ENCODE peak calls at places on chromosomes 4 and X, in ten cellular contexts. Z, T, P, C, A, Q, S, L, J and N are unnamed samples.

GRCh38 chr4:165138843-165139242 is 26.2 kb upstream of the TMEM192 start:
- DNase-seq in P (no peak), T (no peak), Q (no peak), J (no peak), L (no peak), S (peak; percentile 24), C (no peak), Z (no peak), A (no peak), N (no peak)

GRCh38 chr4:170109586-170110289 is 20.0 kb upstream of the AADAT start:
- DNase-seq in A (no peak), L (peak; percentile 40), P (no peak), J (no peak), Q (no peak), C (no peak), Z (peak; percentile 53), S (no peak), T (no peak), N (peak; percentile 30)

GRCh38 chr4:170675568-170676262 is 586.0 kb upstream of the AADAT start:
- DNase-seq in P (peak; percentile 2), L (peak; percentile 32), A (no peak), T (peak; percentile 41), S (no peak), Q (no peak), C (peak; percentile 57), Z (no peak), J (no peak), N (peak; percentile 45)

GRCh38 chrX:119503484-119503861 is 35.2 kb downstream of the SLC25A5 start:
- DNase-seq in Q (no peak), S (no peak), C (no peak), T (peak; percentile 88), Z (peak; percentile 78), A (peak; percentile 72), P (peak; percentile 81), J (peak; percentile 65), L (peak; percentile 81), N (peak; percentile 86)

GRCh38 chrX:132266583-132267355 is 47.5 kb upstream of the RAP2C start:
- DNase-seq in L (peak; percentile 52), J (no peak), Z (peak; percentile 16), Q (peak; percentile 3), T (peak; percentile 7), S (no peak), A (no peak), P (peak; percentile 61), C (no peak), N (peak; percentile 36)

GRCh38 chr4:16607241-16607640 is 291.2 kb downstream of the LDB2 start:
- DNase-seq in C (no peak), L (no peak), P (no peak), A (no peak), S (no peak), Z (no peak), Q (no peak), T (no peak), J (no peak), N (no peak)

GRCh38 chrX:78886550-78886949 is 58.6 kb upstream of the P2RY10 start:
- DNase-seq in T (peak; percentile 5), Z (peak; percentile 1), P (no peak), S (no peak), L (no peak), A (no peak), J (no peak), C (peak; percentile 38), Q (peak; percentile 1), N (peak; percentile 25)

GRCh38 chrX:112512509-112512908 is 167.2 kb downstream of the LHFPL1 start:
- DNase-seq in Q (no peak), A (no peak), Z (no peak), L (no peak), S (no peak), T (no peak), J (no peak), P (peak; percentile 4), C (no peak), N (no peak)

GRCh38 chr4:98283219-98284199 is 22.3 kb downstream of the RAP1GDS1 start:
- DNase-seq in P (peak; percentile 55), T (peak; percentile 18), J (no peak), L (peak; percentile 23), Z (peak; percentile 4), C (no peak), Q (no peak), S (no peak), A (no peak), N (no peak)

GRCh38 chr4:175443547-175443946 is 368.5 kb downstream of the GPM6A start:
- DNase-seq in C (no peak), T (no peak), J (no peak), A (no peak), Q (no peak), P (no peak), Z (no peak), L (no peak), S (no peak), N (peak; percentile 29)

GRCh38 chrX:110509778-110510510 is 151.3 kb downstream of the RTL9 start:
- DNase-seq in J (no peak), L (peak; percentile 14), C (no peak), Q (no peak), Z (no peak), T (no peak), A (no peak), P (no peak), S (no peak), N (peak; percentile 6)

GRCh38 chr4:93646225-93646930 is 182.2 kb upstream of the ATOH1 start:
- DNase-seq in Z (no peak), C (no peak), T (no peak), P (peak; percentile 19), J (no peak), L (no peak), Q (no peak), S (no peak), A (no peak), N (no peak)

GRCh38 chr4:153146031-153146430 is 58.2 kb upstream of the TRIM2 start:
- DNase-seq in Z (no peak), C (no peak), Q (no peak), J (no peak), T (no peak), L (peak; percentile 18), S (no peak), P (no peak), A (no peak), N (no peak)

GRCh38 chr4:78667764-78668163 is 108.4 kb upstream of the BMP2K start:
- DNase-seq in A (no peak), S (no peak), P (no peak), Z (no peak), J (no peak), T (no peak), C (peak; percentile 59), L (no peak), Q (no peak), N (no peak)

GRCh38 chr4:182555997-182556418 is 312.8 kb downstream of the TENM3 start:
- DNase-seq in C (no peak), Z (peak; percentile 25), A (no peak), T (peak; percentile 78), P (peak; percentile 91), S (no peak), L (peak; percentile 90), J (no peak), Q (no peak), N (peak; percentile 92)

GRCh38 chr4:170014359-170015008 is 11.7 kb downstream of the MFAP3L start:
- DNase-seq in L (peak; percentile 88), T (peak; percentile 80), Q (no peak), J (no peak), C (no peak), S (peak; percentile 42), P (no peak), Z (no peak), A (no peak), N (no peak)

GRCh38 chrX:55907968-55908607 is 190.5 kb downstream of the RRAGB start:
- DNase-seq in P (no peak), T (peak; percentile 37), Z (no peak), S (peak; percentile 89), A (peak; percentile 18), L (no peak), J (peak; percentile 69), C (peak; percentile 79), Q (peak; percentile 78), N (peak; percentile 12)

GRCh38 chrX:1045680-1046314 is 166.7 kb downstream of the CRLF2 start:
- DNase-seq in P (no peak), L (no peak), C (no peak), Q (no peak), S (no peak), A (no peak), J (no peak), Z (no peak), T (no peak), N (no peak)

GRCh38 chr4:128853741-128854140 is 44.2 kb downstream of the JADE1 start:
- DNase-seq in Z (no peak), A (no peak), L (peak; percentile 81), Q (no peak), P (peak; percentile 69), C (no peak), S (no peak), T (peak; percentile 61), J (no peak), N (peak; percentile 56)

GRCh38 chr4:82419451-82419850 is 10.8 kb downstream of the HNRNPDL start:
- DNase-seq in A (no peak), J (no peak), S (no peak), L (no peak), C (no peak), T (no peak), P (no peak), Q (no peak), Z (no peak), N (no peak)

GRCh38 chr4:126957555-126958440 is 675.0 kb upstream of the INTU start:
- DNase-seq in A (no peak), T (peak; percentile 41), C (no peak), S (no peak), P (peak; percentile 52), Z (peak; percentile 35), Q (no peak), J (no peak), L (no peak), N (peak; percentile 68)
- TF ChIP-seq CTCF in A (no peak), T (no peak), C (no peak), S (no peak), P (peak; percentile 48), Z (peak; percentile 18), Q (no peak), J (no peak), L (no peak), N (peak; percentile 35)

GRCh38 chrX:12777670-12778069 is 13.5 kb upstream of the PRPS2 start:
- DNase-seq in Z (no peak), T (no peak), S (no peak), L (no peak), J (no peak), P (no peak), Q (no peak), A (no peak), C (no peak), N (no peak)

GRCh38 chrX:12779534-12779933 is 11.7 kb upstream of the PRPS2 start:
- DNase-seq in A (no peak), S (no peak), Q (no peak), C (no peak), J (no peak), L (peak; percentile 6), P (no peak), Z (no peak), T (no peak), N (no peak)
- H3K4me3 ChIP-seq in A (no peak overlapping the region), S (no peak overlapping the region), Q (no peak overlapping the region), C (no peak overlapping the region), J (no peak overlapping the region), L (no peak overlapping the region), P (no peak overlapping the region), Z (no peak overlapping the region), T (no peak overlapping the region), N (no peak overlapping the region)

GRCh38 chr4:1249148-1249730 is 309 bp upstream of the CTBP1 start:
- DNase-seq in J (peak; percentile 92), Z (peak; percentile 91), P (peak; percentile 86), L (peak; percentile 76), Q (peak; percentile 92), T (peak; percentile 85), C (peak; percentile 94), S (peak; percentile 93), A (peak; percentile 93), N (peak; percentile 90)
- TF ChIP-seq CTCF in J (no peak), Z (no peak), P (no peak), L (no peak), Q (no peak), T (no peak), C (no peak), S (no peak), A (no peak), N (no peak)

GRCh38 chr4:1172228-1172851 is at the start of gene SPON2:
- DNase-seq in A (peak; percentile 74), T (peak; percentile 26), Z (peak; percentile 66), Q (no peak), J (no peak), C (no peak), S (peak; percentile 88), L (no peak), P (peak; percentile 27), N (peak; percentile 81)
- H3K4me3 ChIP-seq in A (peak within 1 kb of the TSS; percentile 72), T (peak within 1 kb of the TSS; percentile 40), Z (peak within 1 kb of the TSS; percentile 65), Q (no peak within 1 kb of the TSS), J (peak within 1 kb of the TSS; percentile 53), C (no peak within 1 kb of the TSS), S (peak within 1 kb of the TSS; percentile 52), L (peak within 1 kb of the TSS; percentile 42), P (peak within 1 kb of the TSS; percentile 43), N (peak within 1 kb of the TSS; percentile 78)